ENCODE peak calls at places on chromosome 22, in four cellular contexts. F is iPS DF 6.9, L is heart right ventricle, Y is mammary epithelial cell. A is an unnamed sample.

GRCh38 chr22:41238570-41239442 is 1.9 kb downstream of the CHADL start:
- DNase-seq in F (no peak), L (no peak), Y (no peak), A (no peak)

GRCh38 chr22:50396751-50397370 is 53.7 kb downstream of the PPP6R2 start:
- DNase-seq in F (no peak), L (no peak), Y (no peak), A (peak; percentile 63)

GRCh38 chr22:28855355-28856094 is 27.8 kb upstream of the ZNRF3 start:
- DNase-seq in F (peak; percentile 84), L (peak; percentile 57), Y (peak; percentile 50), A (peak; percentile 74)

GRCh38 chr22:48306785-48307570 is 1520.7 kb downstream of the BRD1 start:
- DNase-seq in F (no peak), L (no peak), Y (no peak), A (no peak)

GRCh38 chr22:46815896-46816721 is 53.7 kb downstream of the TBC1D22A start:
- DNase-seq in F (no peak), L (no peak), Y (no peak), A (no peak)

GRCh38 chr22:35037089-35037488 is 28.9 kb upstream of the ISX start:
- DNase-seq in F (no peak), L (no peak), Y (no peak), A (no peak)

GRCh38 chr22:29211066-29211841 is 5.6 kb downstream of the EMID1 start:
- DNase-seq in F (no peak), L (no peak), Y (peak; percentile 53), A (no peak)

GRCh38 chr22:20085651-20086050 is 5.6 kb downstream of the DGCR8 start:
- DNase-seq in F (no peak), L (no peak), Y (no peak), A (no peak)

GRCh38 chr22:32904044-32904443 is 102.5 kb downstream of the TIMP3 start:
- DNase-seq in F (no peak), L (peak; percentile 54), Y (peak; percentile 39), A (peak; percentile 49)

GRCh38 chr22:29073618-29074275 is 912 bp downstream of the KREMEN1 start:
- DNase-seq in F (no peak), L (peak; percentile 36), Y (no peak), A (peak; percentile 86)

GRCh38 chr22:44981857-44982256 is 27.9 kb downstream of the PHF21B start:
- DNase-seq in F (no peak), L (no peak), Y (no peak), A (no peak)

GRCh38 chr22:45071618-45072017 is 61.8 kb upstream of the PHF21B start:
- DNase-seq in F (no peak), L (no peak), Y (no peak), A (no peak)

GRCh38 chr22:49301398-49302149 is 526.1 kb downstream of the BRD1 start:
- DNase-seq in F (no peak), L (no peak), Y (no peak), A (no peak)

GRCh38 chr22:29040385-29041275 is 21.0 kb downstream of the C22orf31 start:
- DNase-seq in F (peak; percentile 64), L (peak; percentile 73), Y (peak; percentile 63), A (peak; percentile 88)

GRCh38 chr22:20567371-20567847 is 60.0 kb downstream of the MED15 start:
- DNase-seq in F (no peak), L (no peak), Y (peak; percentile 79), A (no peak)

GRCh38 chr22:48923165-48923875 is 904.4 kb downstream of the BRD1 start:
- DNase-seq in F (no peak), L (no peak), Y (no peak), A (no peak)

GRCh38 chr22:50702261-50702671 is 29.6 kb downstream of the SHANK3 start:
- DNase-seq in F (no peak), L (no peak), Y (no peak), A (no peak)

GRCh38 chr22:19134874-19135273 is 3.8 kb downstream of the TSSK2 start:
- DNase-seq in F (no peak), L (no peak), Y (no peak), A (no peak)

GRCh38 chr22:17963015-17963414 is 61.3 kb downstream of the MICAL3 start:
- DNase-seq in F (no peak), L (no peak), Y (no peak), A (no peak)

GRCh38 chr22:17965538-17966402 is 58.6 kb downstream of the MICAL3 start:
- DNase-seq in F (no peak), L (no peak), Y (no peak), A (no peak)

GRCh38 chr22:17966403-17966717 is 58.0 kb downstream of the MICAL3 start:
- DNase-seq in F (no peak), L (no peak), Y (no peak), A (no peak)

GRCh38 chr22:17964153-17964552 is 60.2 kb downstream of the MICAL3 start:
- DNase-seq in F (no peak), L (no peak), Y (no peak), A (no peak)

GRCh38 chr22:17964647-17965046 is 59.7 kb downstream of the MICAL3 start:
- DNase-seq in F (no peak), L (no peak), Y (no peak), A (no peak)
- H3K4me3 ChIP-seq in F (no peak overlapping the region), L (no peak overlapping the region), Y (no peak overlapping the region), A (no peak overlapping the region)

DNA sequence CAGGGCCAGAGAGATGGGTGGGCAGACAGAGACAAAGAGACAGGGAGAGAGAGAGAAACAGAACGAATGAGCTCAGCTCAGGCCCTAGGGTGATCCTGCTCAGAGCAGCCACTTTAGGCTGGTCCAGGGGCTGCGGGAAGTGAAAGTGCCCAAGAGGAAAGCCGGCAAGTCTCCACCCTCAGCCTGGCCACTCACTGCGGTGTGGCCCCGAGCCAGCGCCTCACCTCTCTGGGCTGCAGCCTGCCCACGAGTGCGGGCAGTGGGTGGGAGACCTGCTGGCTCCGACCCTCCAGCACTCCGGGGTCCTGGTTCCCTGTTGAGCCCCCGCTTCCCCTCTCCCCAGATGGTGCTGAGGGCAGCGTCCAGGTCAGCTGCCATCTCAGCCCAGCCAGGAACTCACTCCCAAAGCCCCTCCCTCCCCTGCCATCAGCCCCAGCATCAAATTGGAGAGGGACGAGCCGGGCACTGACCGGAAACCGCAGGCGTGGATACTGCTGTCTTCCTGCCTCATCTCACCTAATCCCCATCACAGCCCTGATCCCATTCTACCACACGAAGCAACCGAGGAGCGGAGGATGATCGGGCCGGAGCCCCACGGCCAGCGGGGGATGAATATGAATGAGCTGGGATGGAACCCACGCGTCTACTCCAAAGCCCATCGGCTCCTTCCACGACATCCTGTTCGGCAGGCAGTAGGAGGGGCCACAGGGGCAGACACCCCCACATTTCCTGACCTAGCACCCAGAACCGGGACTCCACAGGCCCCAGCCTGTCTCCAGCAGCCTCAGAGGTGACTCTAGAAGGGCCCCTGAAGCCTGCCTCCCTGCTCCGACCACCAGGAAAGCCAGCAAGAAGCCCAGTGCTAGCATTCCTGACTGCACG is 16.9 kb downstream of the ELFN2 start:
- DNase-seq in F (no peak), L (no peak), Y (no peak), A (no peak)
- H3K27ac ChIP-seq in F (no peak overlapping the region), L (no peak overlapping the region), Y (no peak overlapping the region), A (no peak overlapping the region)

DNA sequence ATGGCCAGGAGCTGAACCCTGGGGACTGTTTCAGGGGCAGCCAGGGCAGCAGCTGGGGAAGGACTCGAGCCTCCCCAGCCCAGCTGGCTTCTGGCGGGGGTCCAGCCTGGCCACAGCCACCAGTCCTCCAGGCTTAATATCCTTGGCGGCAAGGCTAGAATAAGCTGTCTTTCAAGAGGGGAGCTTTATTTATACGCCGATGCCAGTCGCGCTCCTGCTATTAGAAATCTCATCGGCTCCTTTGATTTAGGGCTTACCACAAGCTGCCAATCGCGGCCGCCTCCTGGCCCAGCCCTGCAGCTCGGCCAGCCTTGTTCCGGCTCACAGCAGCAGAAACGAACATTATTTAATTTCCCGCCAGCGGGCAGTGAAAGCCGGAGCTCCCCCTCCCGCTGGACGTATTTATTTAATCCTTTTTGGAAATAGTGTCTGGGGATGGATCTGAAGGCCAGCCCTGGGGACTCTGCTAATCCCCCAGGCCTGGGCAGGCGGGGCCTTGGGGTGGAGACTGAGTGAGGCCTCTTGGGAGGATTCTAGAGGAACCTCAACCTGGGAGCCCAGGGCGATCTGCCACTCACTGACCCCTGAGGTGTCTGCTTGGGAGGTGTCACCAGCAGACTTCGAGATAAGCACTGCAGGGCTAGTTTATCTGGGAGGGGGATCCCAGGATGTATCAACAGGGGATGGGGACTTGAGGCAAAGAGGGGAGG is 363.1 kb downstream of the MN1 start:
- DNase-seq in F (no peak), L (no peak), Y (no peak), A (peak; percentile 57)
- H3K4me3 ChIP-seq in F (no peak overlapping the region), L (no peak overlapping the region), Y (no peak overlapping the region), A (no peak overlapping the region)

DNA sequence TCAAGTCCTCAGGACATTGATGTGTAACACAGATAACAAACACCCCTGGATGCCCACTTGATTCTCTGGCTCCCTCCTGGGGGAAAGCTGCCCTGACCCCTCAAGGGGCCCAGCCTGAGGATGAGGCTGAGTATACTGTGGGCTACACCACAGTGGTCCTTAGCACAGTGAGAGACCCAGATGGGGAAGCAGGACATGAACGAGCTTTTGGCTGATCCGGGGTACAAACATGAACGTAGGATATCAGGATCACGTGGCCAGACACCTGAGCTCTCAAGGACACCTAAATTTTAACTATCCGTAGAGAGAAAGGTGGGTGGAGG is 87.1 kb upstream of the VPREB1 start:
- DNase-seq in F (no peak), L (no peak), Y (no peak), A (no peak)
- H3K27ac ChIP-seq in F (no peak overlapping the region), L (no peak overlapping the region), Y (no peak overlapping the region), A (no peak overlapping the region)

DNA sequence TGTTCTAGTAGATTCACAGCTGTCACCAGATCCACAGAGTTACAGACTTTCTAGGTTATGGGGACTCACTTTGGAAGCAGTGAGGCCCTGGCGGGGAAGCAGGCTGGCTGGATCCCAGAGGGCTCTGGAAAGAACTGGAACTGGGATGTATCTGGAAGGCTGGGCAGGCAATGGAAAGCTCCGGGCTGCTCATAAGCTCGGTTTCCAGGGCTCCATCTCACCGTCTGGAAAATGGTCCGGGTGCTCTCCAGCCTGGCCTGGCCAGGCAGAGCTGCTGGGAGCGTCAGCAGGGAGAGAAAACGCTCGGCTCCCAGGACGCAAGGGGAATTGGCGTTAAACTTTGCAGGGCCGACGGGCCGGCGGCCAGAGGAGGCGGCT is 339 bp upstream of the SEZ6L start:
- DNase-seq in F (no peak), L (no peak), Y (no peak), A (peak; percentile 42)
- H3K4me3 ChIP-seq in F (peak overlapping the region; percentile 57), L (peak overlapping the region; percentile 44), Y (no peak overlapping the region), A (peak overlapping the region; percentile 26)

GRCh38 chr22:27336151-27337090 is 465.1 kb downstream of the MN1 start:
- DNase-seq in F (no peak), L (no peak), Y (peak; percentile 87), A (no peak)
- H3K27ac ChIP-seq in F (no peak overlapping the region), L (no peak overlapping the region), Y (no peak overlapping the region), A (no peak overlapping the region)

DNA sequence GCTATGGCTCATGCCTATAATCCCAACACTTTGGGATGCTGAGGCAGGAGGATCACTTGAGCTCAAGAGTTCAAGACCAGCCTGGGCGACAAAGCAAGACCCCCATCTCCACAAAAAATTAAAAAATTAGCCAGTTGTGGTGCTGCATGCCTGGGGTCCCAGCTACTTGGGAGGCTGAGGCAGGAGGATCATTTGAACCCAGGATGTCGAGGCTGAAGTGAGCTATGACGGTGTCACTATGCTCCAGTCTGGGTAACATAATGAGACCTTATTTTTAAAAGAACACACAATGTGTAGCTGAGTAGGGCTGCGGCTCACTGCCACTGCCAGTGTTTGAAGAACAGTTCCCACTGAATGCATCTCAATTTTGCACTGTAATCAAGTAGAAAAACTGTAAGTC is 7.1 kb upstream of the VPREB1 start:
- DNase-seq in F (no peak), L (no peak), Y (no peak), A (no peak)
- H3K4me3 ChIP-seq in F (no peak overlapping the region), L (no peak overlapping the region), Y (no peak overlapping the region), A (no peak overlapping the region)

GRCh38 chr22:39703890-39704658 is 133.5 kb downstream of the CACNA1I start:
- DNase-seq in F (no peak), L (peak; percentile 13), Y (no peak), A (no peak)
- H3K27ac ChIP-seq in F (no peak overlapping the region), L (no peak overlapping the region), Y (no peak overlapping the region), A (no peak overlapping the region)

GRCh38 chr22:36379593-36380361 is 8.0 kb downstream of the MYH9 start:
- DNase-seq in F (no peak), L (no peak), Y (peak; percentile 52), A (peak; percentile 13)
- H3K4me3 ChIP-seq in F (no peak overlapping the region), L (peak overlapping the region; percentile 15), Y (peak overlapping the region; percentile 10), A (no peak overlapping the region)